ENCODE peak calls at places on chromosomes 11 and 22, in nine cellular contexts. H, K, X, C, I, D, E, G and Z are unnamed samples.

GRCh38 chr22:35882226-35883027 is 146.2 kb downstream of the RBFOX2 start:
- DNase-seq in K (no peak), C (no peak), H (no peak), G (no peak), X (no peak), E (no peak), D (no peak), I (no peak), Z (no peak)

GRCh38 chr22:20927940-20928572 is 10.8 kb downstream of the CRKL start:
- DNase-seq in C (no peak), E (no peak), G (no peak), D (no peak), K (no peak), X (peak), H (no peak), I (no peak), Z (no peak)

GRCh38 chr11:116930177-116930576 is 92.8 kb upstream of the APOA1 start:
- DNase-seq in E (peak), I (no peak), H (peak), G (peak), K (no peak), D (no peak), X (no peak), C (peak), Z (no peak)

GRCh38 chr22:30000566-30000965 is 79.7 kb upstream of the HORMAD2 start:
- DNase-seq in X (no peak), D (no peak), I (no peak), H (peak), C (no peak), E (peak), G (no peak), K (no peak), Z (no peak)

GRCh38 chr22:10778296-10778814 is 4749.6 kb upstream of the OR11H1 start:
- DNase-seq in C (no peak), I (no peak), H (no peak), E (no peak), D (no peak), K (no peak), G (no peak), X (no peak), Z (no peak)

GRCh38 chr11:73270089-73270854 is 1.9 kb upstream of the P2RY6 start:
- DNase-seq in H (no peak), I (peak), E (no peak), C (no peak), G (no peak), X (no peak), D (no peak), K (no peak), Z (peak)

GRCh38 chr11:57323503-57324153 is 1.1 kb downstream of the TNKS1BP1 start:
- DNase-seq in D (no peak), X (no peak), H (no peak), E (peak), C (no peak), I (no peak), K (no peak), G (peak), Z (no peak)

GRCh38 chr11:93198221-93198650 is 445 bp upstream of the SLC36A4 start:
- DNase-seq in E (peak), I (no peak), C (no peak), D (no peak), X (no peak), H (no peak), K (no peak), G (no peak), Z (no peak)

GRCh38 chr11:120248551-120249278 is 8.8 kb downstream of the POU2F3 start:
- DNase-seq in C (no peak), I (no peak), X (no peak), D (no peak), K (no peak), G (no peak), H (peak), E (no peak), Z (no peak)

GRCh38 chr11:12817681-12818332 is 143.6 kb downstream of the TEAD1 start:
- DNase-seq in C (no peak), D (no peak), E (no peak), X (no peak), I (no peak), K (no peak), G (no peak), H (no peak), Z (no peak)

GRCh38 chr11:12598330-12599256 is 75.6 kb upstream of the TEAD1 start:
- DNase-seq in K (no peak), I (no peak), X (no peak), H (no peak), C (peak), G (no peak), E (peak), D (no peak), Z (no peak)

GRCh38 chr11:57776101-57776511 is 14.5 kb downstream of the CTNND1 start:
- DNase-seq in X (no peak), I (no peak), D (no peak), G (no peak), C (no peak), H (no peak), E (no peak), K (no peak), Z (peak)

GRCh38 chr11:115623021-115623451 is 118.8 kb upstream of the CADM1 start:
- DNase-seq in X (peak), H (no peak), E (peak), K (no peak), G (peak), D (peak), I (no peak), C (no peak), Z (peak)

GRCh38 chr11:120025606-120026335 is 112.1 kb downstream of the TRIM29 start:
- DNase-seq in I (peak), H (no peak), C (no peak), G (no peak), D (no peak), K (no peak), X (no peak), E (no peak), Z (no peak)

GRCh38 chr11:125358254-125358840 is 137.7 kb downstream of the FEZ1 start:
- DNase-seq in H (no peak), K (no peak), X (no peak), G (no peak), I (no peak), D (no peak), E (no peak), C (no peak), Z (no peak)

GRCh38 chr22:26527167-26527566 is 14.9 kb upstream of the TFIP11 start:
- DNase-seq in I (no peak), E (no peak), C (no peak), H (no peak), D (no peak), X (no peak), G (no peak), K (no peak), Z (no peak)

GRCh38 chr11:23192256-23192655 is 332.0 kb upstream of the CCDC179 start:
- DNase-seq in I (no peak), K (no peak), H (no peak), C (no peak), D (no peak), E (no peak), X (no peak), G (peak), Z (no peak)

GRCh38 chr11:114154271-114155047 is 94.9 kb downstream of the ZBTB16 start:
- DNase-seq in H (no peak), I (no peak), E (no peak), K (no peak), D (no peak), C (no peak), G (no peak), X (peak), Z (no peak)

DNA sequence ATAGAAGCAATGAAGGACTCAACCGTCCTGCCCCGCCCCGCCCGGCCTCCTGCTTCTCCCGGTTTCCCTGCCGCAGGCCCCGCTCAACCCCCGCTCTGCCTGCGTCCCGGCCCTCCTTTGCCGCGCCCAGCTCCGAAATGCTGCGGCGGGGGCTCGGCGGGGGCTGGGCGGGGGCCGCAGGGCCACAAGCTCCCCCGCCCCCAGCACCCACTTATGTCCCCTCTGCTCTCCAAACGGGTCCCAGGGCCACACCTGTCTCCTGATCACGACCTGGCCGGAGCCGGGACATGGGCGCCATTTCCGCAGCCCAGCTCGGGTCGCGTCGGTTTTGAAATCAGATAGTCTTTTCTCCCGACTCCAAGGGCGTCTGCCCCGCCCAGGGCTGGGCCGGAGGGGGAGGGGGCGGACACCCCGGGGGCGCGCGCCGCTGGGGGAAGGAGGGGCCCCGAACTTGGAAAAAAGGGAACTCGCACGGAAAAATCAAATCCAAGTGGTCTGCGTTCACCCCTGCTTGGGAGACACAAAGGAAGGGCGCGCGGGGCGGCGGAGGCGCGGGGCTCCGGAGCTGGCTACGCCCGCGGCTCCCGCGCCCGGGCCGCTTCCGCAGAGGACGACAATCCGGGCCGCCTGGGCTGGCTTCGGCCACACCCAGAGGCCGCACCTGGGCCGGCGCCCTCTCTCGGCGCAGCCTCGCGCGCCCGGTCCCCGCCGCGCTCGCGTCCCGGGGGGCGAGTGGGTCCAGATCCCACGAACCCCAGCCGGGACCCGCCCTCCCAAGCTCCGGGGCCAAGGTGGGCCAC is 70.5 kb upstream of the EP300 start:
- DNase-seq in C (peak), K (peak), E (no peak), D (no peak), G (peak), X (peak), H (peak), I (peak), Z (peak)
- TF ChIP-seq CTCF in C (no peak), K (no peak), E (no peak), D (no peak), G (peak), X (no peak), H (no peak), I (peak), Z (no peak)

GRCh38 chr11:75583710-75584658 is 21.9 kb downstream of the SERPINH1 start:
- DNase-seq in X (peak), I (no peak), D (no peak), E (no peak), C (peak), H (peak), G (peak), K (peak), Z (peak)

GRCh38 chr11:75585271-75585670 is 23.2 kb downstream of the SERPINH1 start:
- DNase-seq in H (no peak), C (no peak), I (no peak), K (no peak), G (no peak), D (no peak), E (no peak), X (no peak), Z (no peak)

GRCh38 chr11:75582461-75582934 is 20.4 kb downstream of the SERPINH1 start:
- DNase-seq in H (peak), C (no peak), X (no peak), E (no peak), I (no peak), G (no peak), D (no peak), K (peak), Z (no peak)

GRCh38 chr11:75579841-75580240 is 17.8 kb downstream of the SERPINH1 start:
- DNase-seq in G (no peak), E (no peak), D (no peak), I (no peak), K (no peak), C (no peak), X (no peak), H (no peak), Z (no peak)

GRCh38 chr11:75582935-75583709 is 21.1 kb downstream of the SERPINH1 start:
- DNase-seq in D (no peak), C (peak), G (peak), E (peak), X (peak), K (peak), H (peak), I (peak), Z (peak)
- TF ChIP-seq CTCF in D (peak), C (no peak), G (peak), E (peak), X (peak), K (peak), H (no peak), I (peak), Z (peak)

GRCh38 chr11:61578819-61579218 is 2.1 kb downstream of the SYT7 start:
- DNase-seq in I (no peak), C (no peak), D (no peak), H (no peak), E (no peak), K (no peak), X (no peak), G (no peak), Z (no peak)

GRCh38 chr11:61580292-61580888 is 486 bp downstream of the SYT7 start:
- DNase-seq in X (no peak), K (peak), G (peak), C (no peak), D (no peak), H (no peak), I (no peak), E (no peak), Z (no peak)

GRCh38 chr11:61581030-61581928 is at the start of gene SYT7:
- DNase-seq in G (peak), K (peak), X (peak), D (peak), I (peak), E (peak), H (peak), C (peak), Z (peak)

GRCh38 chr11:61577383-61578118 is 3.3 kb downstream of the SYT7 start:
- DNase-seq in H (no peak), K (peak), X (no peak), I (no peak), E (no peak), G (peak), D (no peak), C (no peak), Z (peak)

GRCh38 chr11:61579398-61580291 is 1.2 kb downstream of the SYT7 start:
- DNase-seq in E (no peak), H (no peak), X (no peak), G (no peak), D (no peak), K (no peak), I (no peak), C (no peak), Z (no peak)
- TF ChIP-seq CTCF in E (peak), H (no peak), X (no peak), G (no peak), D (no peak), K (no peak), I (no peak), C (no peak), Z (no peak)

GRCh38 chr11:91783173-91783572 is 441.4 kb upstream of the FAT3 start:
- DNase-seq in D (no peak), G (no peak), C (no peak), H (no peak), X (no peak), E (no peak), I (no peak), K (no peak), Z (no peak)
- TF ChIP-seq CTCF in D (no peak), G (no peak), C (no peak), H (no peak), X (no peak), E (no peak), I (no peak), K (no peak), Z (no peak)

GRCh38 chr11:62857541-62857982 is 18.2 kb upstream of the WDR74 start:
- DNase-seq in E (no peak), I (no peak), H (no peak), X (no peak), D (no peak), C (no peak), G (no peak), K (no peak), Z (no peak)
- TF ChIP-seq CTCF in E (no peak), I (no peak), H (no peak), X (no peak), D (no peak), C (no peak), G (no peak), K (no peak), Z (no peak)